ENCODE peak calls at places on chromosomes 2 and 18, in eight cellular contexts. O is mesendoderm, R is AG10803, J is SJSA1, B is WERI-Rb-1, H is MM.1S, L is cardiac muscle cell, C is astrocyte of the cerebellum. Y is an unnamed sample.

GRCh38 chr18:43159091-43159490 is 43.6 kb upstream of the RIT2 start:
- DNase-seq in J (no peak), L (no peak), B (no peak), H (no peak), R (peak), C (peak), O (no peak), Y (no peak)

GRCh38 chr2:88880441-88880953 is 189.0 kb downstream of the RPIA start:
- DNase-seq in O (peak), H (peak), L (peak), J (peak), C (peak), B (peak), R (peak), Y (peak)

GRCh38 chr2:173822889-173823485 is 142.2 kb downstream of the SP3 start:
- DNase-seq in B (no peak), R (no peak), L (no peak), O (no peak), C (no peak), J (no peak), H (no peak), Y (no peak)

GRCh38 chr2:33062665-33063249 is 116.0 kb downstream of the LTBP1 start:
- DNase-seq in J (no peak), C (no peak), B (no peak), H (peak), L (no peak), O (peak), R (no peak), Y (no peak)

GRCh38 chr2:68357608-68358337 is 7.3 kb upstream of the PLEK start:
- DNase-seq in C (no peak), J (no peak), B (peak), L (peak), H (peak), R (peak), O (peak), Y (no peak)

GRCh38 chr2:25250331-25251031 is 82.1 kb upstream of the POMC start:
- DNase-seq in H (no peak), J (no peak), L (peak), C (no peak), R (peak), O (peak), B (no peak), Y (no peak)

GRCh38 chr2:240707046-240707756 is 15.5 kb downstream of the AQP12A start:
- DNase-seq in B (no peak), L (no peak), C (no peak), R (no peak), O (peak), H (no peak), J (no peak), Y (no peak)

GRCh38 chr18:8988262-8988871 is 114.1 kb upstream of the NDUFV2 start:
- DNase-seq in C (peak), J (peak), O (peak), R (peak), H (peak), B (peak), L (peak), Y (peak)

GRCh38 chr2:206445948-206446347 is 2.6 kb downstream of the ADAM23 start:
- DNase-seq in B (no peak), L (no peak), O (no peak), R (no peak), H (no peak), C (no peak), J (no peak), Y (no peak)

GRCh38 chr2:163207706-163208370 is 369.3 kb upstream of the KCNH7 start:
- DNase-seq in C (no peak), R (no peak), O (no peak), H (no peak), L (no peak), B (no peak), J (no peak), Y (no peak)

GRCh38 chr2:84526562-84526961 is 10.3 kb downstream of the DNAH6 start:
- DNase-seq in O (peak), J (no peak), L (no peak), B (no peak), H (no peak), C (no peak), R (peak), Y (no peak)

GRCh38 chr2:189157431-189157830 is 22.1 kb downstream of the COL5A2 start:
- DNase-seq in R (peak), O (no peak), C (no peak), B (no peak), J (peak), L (no peak), H (no peak), Y (no peak)

GRCh38 chr18:68837665-68838390 is 39.9 kb downstream of the CCDC102B start:
- DNase-seq in O (no peak), B (no peak), L (no peak), C (no peak), H (no peak), J (peak), R (peak), Y (no peak)

GRCh38 chr2:157830696-157831570 is 45.2 kb downstream of the ACVR1 start:
- DNase-seq in L (no peak), B (no peak), H (no peak), O (no peak), J (peak), C (peak), R (peak), Y (no peak)

GRCh38 chr2:25483584-25484266 is 142.0 kb upstream of the DNMT3A start:
- DNase-seq in H (peak), C (no peak), B (no peak), L (no peak), J (no peak), O (no peak), R (no peak), Y (no peak)

GRCh38 chr18:11246466-11246865 is 97.1 kb upstream of the PIEZO2 start:
- DNase-seq in O (no peak), R (peak), H (no peak), C (no peak), J (no peak), L (no peak), B (no peak), Y (no peak)

GRCh38 chr2:28325567-28326468 is 66.8 kb upstream of the FOSL2 start:
- DNase-seq in B (no peak), R (no peak), C (no peak), L (no peak), J (no peak), O (no peak), H (no peak), Y (peak)

GRCh38 chr18:2240311-2240705 is 331.0 kb downstream of the METTL4 start:
- DNase-seq in H (no peak), B (no peak), C (no peak), O (no peak), R (peak), J (no peak), L (no peak), Y (no peak)

GRCh38 chr2:136004920-136005319 is 19.5 kb upstream of the DARS1 start:
- DNase-seq in R (no peak), B (no peak), L (no peak), H (no peak), O (no peak), C (no peak), J (no peak), Y (no peak)

GRCh38 chr2:175293195-175293594 is 111.7 kb upstream of the ATP5MC3 start:
- DNase-seq in J (no peak), C (no peak), L (no peak), B (no peak), O (no peak), H (no peak), R (no peak), Y (no peak)

GRCh38 chr2:233481368-233482142 is 85.0 kb downstream of the USP40 start:
- DNase-seq in H (no peak), J (no peak), O (no peak), C (no peak), B (no peak), R (no peak), L (no peak), Y (no peak)

GRCh38 chr2:202035941-202036372 is 2.3 kb downstream of the FZD7 start:
- DNase-seq in H (no peak), R (no peak), B (no peak), O (peak), C (no peak), L (peak), J (peak), Y (no peak)

DNA sequence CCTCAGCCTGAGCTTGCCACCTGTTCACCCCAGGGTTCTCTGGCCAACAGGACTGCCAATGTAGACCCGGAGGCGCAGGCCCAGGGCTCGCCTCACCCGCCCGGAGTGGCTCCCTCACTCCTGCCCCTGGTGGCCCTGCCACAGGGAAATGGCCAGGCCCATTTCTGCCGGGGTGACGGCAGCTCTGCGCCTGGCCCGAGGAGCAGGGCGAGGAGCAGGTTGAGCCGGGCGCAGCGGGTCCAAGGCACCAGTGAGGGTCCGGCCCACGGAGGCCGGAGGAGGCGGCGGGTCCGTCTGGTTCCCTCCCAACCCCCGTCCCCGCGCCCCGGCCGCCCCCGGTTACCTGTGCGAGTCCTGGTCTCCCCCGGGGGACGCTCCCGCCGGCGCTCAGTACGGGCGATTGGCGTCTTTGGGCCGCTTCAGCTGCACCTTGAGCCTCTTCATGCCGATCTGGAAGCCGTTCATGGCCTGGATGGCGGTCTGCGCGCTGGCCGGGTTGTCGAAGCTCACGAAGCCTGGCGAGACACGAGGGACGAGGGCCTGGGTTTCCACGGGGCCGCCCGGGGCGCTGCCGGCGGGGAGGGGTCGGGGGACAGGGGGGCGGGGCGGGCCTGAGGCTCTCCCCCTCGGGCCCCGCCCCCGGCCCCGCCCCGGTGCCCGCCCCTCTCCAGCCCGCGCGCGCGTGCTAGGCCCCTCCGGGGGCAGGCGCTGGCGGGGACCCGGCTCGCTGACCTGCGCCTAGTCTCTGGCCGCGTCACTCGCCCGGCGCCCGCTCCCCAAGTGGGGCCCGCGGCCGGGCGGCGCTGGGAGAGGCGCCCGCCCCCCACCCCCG is 312.0 kb downstream of the CELF4 start:
- DNase-seq in H (peak), L (peak), C (no peak), J (no peak), R (no peak), B (peak), O (peak), Y (no peak)
- H3K4me3 ChIP-seq in H (peak), L (peak), C (peak), J (no peak), R (no peak), B (peak), O (peak), Y (no peak)

DNA sequence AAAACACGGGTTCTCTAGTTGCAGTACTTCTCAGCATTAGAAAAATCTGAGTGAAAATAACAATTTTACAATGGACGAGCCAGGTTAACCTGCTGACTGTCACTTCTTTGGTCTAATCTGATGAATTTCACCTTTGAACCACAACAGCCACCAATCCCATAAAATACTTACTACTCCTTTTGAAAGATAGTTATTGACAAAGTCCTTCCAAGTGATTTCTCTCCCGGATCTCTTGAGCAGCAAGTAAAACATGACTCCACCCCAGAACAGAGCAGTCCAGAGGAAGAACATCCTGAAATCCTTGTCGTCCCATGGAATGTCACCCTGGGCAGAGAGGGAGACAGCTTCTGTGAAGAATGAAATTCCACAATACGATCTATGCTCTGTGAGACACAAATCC is 10.2 kb downstream of the AFG3L2 start:
- DNase-seq in O (no peak), L (no peak), R (no peak), H (no peak), J (no peak), B (no peak), C (no peak), Y (no peak)
- H3K4me3 ChIP-seq in O (no peak), L (no peak), R (no peak), H (no peak), J (no peak), B (no peak), C (no peak), Y (no peak)

DNA sequence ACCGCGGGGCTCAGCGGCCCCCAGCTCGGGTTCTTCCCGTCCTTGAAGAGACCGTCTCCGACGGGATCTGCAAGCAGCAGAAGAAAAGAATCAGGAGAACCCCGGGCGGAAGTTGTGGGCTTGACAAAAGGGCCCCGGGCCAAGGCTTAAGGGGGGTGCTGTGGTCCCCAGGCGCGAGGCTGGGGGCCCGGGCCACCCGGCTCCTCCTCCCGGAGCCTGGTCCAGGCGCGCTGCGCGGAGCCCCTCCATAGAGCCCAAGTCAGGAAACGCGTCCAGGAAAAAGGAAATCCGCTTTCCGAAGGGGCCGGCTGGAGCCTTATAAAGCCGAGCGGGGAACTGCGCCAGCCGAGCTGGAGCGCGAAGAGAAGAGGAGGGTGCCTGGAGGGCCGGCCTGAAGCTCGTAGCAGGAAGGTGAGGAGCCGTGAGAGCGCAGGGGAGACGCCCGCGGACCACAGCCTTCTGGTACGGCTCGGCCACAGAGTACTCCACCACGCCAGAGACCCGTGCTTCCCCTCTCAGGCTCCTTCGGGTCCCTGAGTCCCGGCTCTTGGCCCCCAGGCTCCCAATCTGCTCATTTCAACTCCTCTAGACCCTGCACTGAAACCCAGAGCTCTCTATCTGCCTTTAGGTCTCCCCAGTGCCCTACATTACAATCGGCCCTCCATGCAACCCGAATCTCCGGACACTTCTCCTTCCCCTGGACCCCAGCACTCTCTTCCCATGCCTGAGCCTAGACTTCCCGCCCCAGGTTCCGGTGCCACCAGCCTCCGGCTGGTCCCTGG is 554 bp downstream of the FEV start:
- DNase-seq in J (no peak), R (no peak), H (peak), O (peak), B (peak), L (no peak), C (no peak), Y (no peak)
- H3K4me3 ChIP-seq in J (no peak), R (no peak), H (no peak), O (peak), B (peak), L (peak), C (no peak), Y (no peak)

DNA sequence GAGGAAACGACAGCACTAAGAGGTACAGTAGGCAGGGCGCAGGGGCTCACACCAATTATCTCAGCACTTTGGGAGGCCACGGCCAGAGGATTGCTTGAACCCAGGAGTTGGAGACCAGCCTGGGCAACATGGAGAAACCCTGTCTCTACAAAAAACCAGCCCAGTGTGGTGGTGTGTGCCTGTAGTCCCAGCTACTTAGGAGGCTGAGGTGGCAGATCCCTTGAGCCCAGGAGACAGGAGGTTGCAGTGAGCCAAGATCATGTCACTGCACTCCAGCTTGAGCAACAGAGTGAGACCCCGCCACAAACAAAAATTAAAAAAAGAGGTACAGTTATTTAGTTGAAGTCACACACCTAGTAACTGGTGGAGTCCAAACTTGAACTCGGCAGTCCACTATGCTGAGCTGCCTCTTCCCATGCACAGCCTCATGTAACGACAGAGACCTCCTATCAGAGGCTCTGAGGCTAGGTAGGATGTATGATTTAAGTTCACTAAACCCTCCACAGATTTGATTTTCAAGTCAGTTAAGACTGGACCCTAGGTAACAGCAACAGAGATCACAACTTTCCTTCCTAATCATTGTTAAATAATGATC is 8.7 kb downstream of the STK17B start:
- DNase-seq in H (no peak), L (no peak), B (no peak), C (no peak), J (no peak), R (no peak), O (no peak), Y (no peak)
- H3K4me3 ChIP-seq in H (peak), L (no peak), B (no peak), C (no peak), J (no peak), R (no peak), O (no peak), Y (no peak)

GRCh38 chr2:62195421-62196277 is at the start of gene B3GNT2:
- DNase-seq in O (peak), R (peak), H (peak), J (peak), B (peak), L (peak), C (peak), Y (peak)
- H3K4me3 ChIP-seq in O (peak), R (peak), H (peak), J (peak), B (peak), L (peak), C (peak), Y (peak)

GRCh38 chr18:12679183-12679786 is 21.4 kb upstream of the SPIRE1 start:
- DNase-seq in L (peak), J (peak), R (peak), C (no peak), H (no peak), O (peak), B (no peak), Y (no peak)
- H3K4me3 ChIP-seq in L (no peak), J (no peak), R (peak), C (no peak), H (no peak), O (no peak), B (no peak), Y (no peak)

GRCh38 chr2:230870544-230871360 is 6.0 kb downstream of the ITM2C start:
- DNase-seq in C (no peak), L (peak), B (peak), J (no peak), H (peak), O (peak), R (no peak), Y (no peak)
- H3K4me3 ChIP-seq in C (no peak), L (no peak), B (peak), J (no peak), H (peak), O (no peak), R (no peak), Y (no peak)

DNA sequence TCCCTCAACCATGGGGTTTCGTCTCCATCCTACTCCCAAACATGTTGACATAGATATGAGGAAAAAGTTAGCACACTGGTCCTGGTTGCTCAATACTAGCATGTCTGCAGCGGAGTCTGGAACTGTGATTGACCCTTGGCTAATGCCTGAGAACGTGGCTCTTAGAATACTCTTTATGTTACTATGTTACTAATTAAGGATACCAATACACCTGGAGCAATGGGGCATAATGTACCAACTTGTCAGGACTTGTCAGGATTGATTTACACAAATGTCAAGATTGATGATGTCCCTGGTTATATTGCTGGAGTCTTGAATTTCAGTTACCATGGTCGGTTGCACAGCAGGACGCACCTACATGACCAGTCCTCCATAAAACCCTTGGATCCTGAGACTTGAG is 810.9 kb downstream of the CPS1 start:
- DNase-seq in L (no peak), B (no peak), R (no peak), O (no peak), C (no peak), H (no peak), J (no peak), Y (no peak)
- H3K4me3 ChIP-seq in L (no peak), B (no peak), R (no peak), O (no peak), C (no peak), H (no peak), J (no peak), Y (no peak)

Y was measured in Jurkat, Clone E6-1.